ENCODE peak calls at places on chromosomes 7 and 10, in eight cellular contexts. P is PC-3; A is CD8-positive, alpha-beta T cell; Y is A549; W is lung; H is coronary artery; M is mammary epithelial cell; R is lower leg skin. J is an unnamed sample.

GRCh38 chr10:15472431-15473400 is 101.6 kb upstream of the FAM171A1 start:
- DNase-seq in M (no peak), W (no peak), A (no peak), Y (no peak), R (no peak), H (no peak), P (peak), J (peak)

GRCh38 chr7:11373546-11374142 is 400.0 kb downstream of the PHF14 start:
- DNase-seq in R (no peak), H (no peak), W (no peak), A (no peak), Y (peak), P (peak), M (peak), J (peak)

GRCh38 chr10:124152781-124153600 is 59.6 kb upstream of the CHST15 start:
- DNase-seq in A (peak), Y (peak), W (peak), H (no peak), M (peak), R (no peak), P (peak), J (peak)

GRCh38 chr10:17428616-17429097 is 25.7 kb downstream of the ST8SIA6 start:
- DNase-seq in R (no peak), Y (no peak), H (no peak), W (no peak), A (peak), P (no peak), M (no peak), J (no peak)

GRCh38 chr7:149783386-149784250 is 10.2 kb upstream of the ZNF467 start:
- DNase-seq in Y (no peak), P (no peak), R (no peak), H (no peak), W (no peak), A (peak), M (no peak), J (no peak)

GRCh38 chr7:11706666-11707605 is 125.1 kb downstream of the THSD7A start:
- DNase-seq in H (no peak), Y (peak), A (no peak), M (peak), R (no peak), P (peak), W (peak), J (no peak)

GRCh38 chr7:139231513-139232376 is 708 bp downstream of the UBN2 start:
- DNase-seq in M (peak), P (peak), A (peak), W (peak), H (peak), R (no peak), Y (peak), J (peak)

GRCh38 chr7:149714910-149715471 is 58.4 kb downstream of the ZNF467 start:
- DNase-seq in R (no peak), A (peak), H (peak), P (peak), Y (no peak), M (peak), W (peak), J (no peak)

GRCh38 chr7:151007469-151007898 is 16.7 kb downstream of the NOS3 start:
- DNase-seq in P (no peak), W (no peak), A (no peak), Y (no peak), R (no peak), M (no peak), H (no peak), J (no peak)

GRCh38 chr7:158407581-158408331 is 179.9 kb downstream of the PTPRN2 start:
- DNase-seq in A (no peak), W (no peak), R (no peak), M (peak), P (peak), H (no peak), Y (peak), J (peak)
- TF ChIP-seq CTCF in A (no peak), W (no peak), R (no peak), M (peak), P (peak), H (no peak), Y (peak), J (peak)

DNA sequence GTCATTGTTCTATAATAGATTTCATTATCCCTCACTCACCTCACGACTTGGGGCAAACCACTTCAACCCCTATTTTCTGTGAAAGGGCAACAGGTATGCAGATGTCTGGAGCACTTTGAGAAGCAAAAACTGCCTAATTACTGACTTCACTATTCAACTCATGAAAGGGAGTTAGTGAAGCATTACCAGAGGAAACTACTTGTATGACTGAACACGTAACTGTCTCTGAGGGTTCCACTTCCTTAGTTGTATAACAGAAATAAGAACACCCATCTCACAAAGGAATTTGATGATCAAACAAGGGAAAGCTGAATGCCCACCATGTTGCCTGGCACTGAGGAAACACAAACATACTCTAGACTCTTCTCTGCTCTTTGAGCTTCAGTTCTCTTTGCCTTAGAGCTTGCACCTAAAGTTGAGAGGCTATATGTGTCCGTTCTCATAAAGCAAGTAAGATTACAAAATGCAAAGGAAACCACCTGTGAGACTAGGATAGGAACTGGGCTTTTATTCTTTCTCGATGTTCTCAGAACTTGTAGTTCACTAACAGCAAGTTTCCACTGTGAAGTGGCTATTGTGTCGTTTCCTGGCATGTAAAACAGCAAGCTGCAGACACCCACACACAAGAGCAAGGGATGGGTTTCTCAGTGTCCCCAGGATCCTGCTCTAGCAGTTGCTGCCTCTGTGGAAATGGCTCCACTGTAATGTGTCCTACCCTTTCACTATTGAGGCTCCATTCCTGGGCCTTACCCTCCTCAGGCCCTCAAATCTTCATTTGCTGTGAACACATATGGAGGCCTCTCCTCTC is 2.6 kb downstream of the TMEM243 start:
- DNase-seq in P (no peak), H (no peak), W (no peak), A (peak), Y (no peak), R (no peak), M (no peak), J (no peak)
- H3K4me3 ChIP-seq in P (no peak), H (peak), W (no peak), A (peak), Y (no peak), R (no peak), M (no peak), J (no peak)

GRCh38 chr7:16402940-16403339 is 18.4 kb downstream of the CRPPA start:
- DNase-seq in A (no peak), M (no peak), H (no peak), P (no peak), Y (no peak), W (no peak), R (no peak), J (no peak)
- TF ChIP-seq CTCF in A (no peak), M (no peak), H (no peak), P (no peak), Y (no peak), W (no peak), R (no peak), J (no peak)

DNA sequence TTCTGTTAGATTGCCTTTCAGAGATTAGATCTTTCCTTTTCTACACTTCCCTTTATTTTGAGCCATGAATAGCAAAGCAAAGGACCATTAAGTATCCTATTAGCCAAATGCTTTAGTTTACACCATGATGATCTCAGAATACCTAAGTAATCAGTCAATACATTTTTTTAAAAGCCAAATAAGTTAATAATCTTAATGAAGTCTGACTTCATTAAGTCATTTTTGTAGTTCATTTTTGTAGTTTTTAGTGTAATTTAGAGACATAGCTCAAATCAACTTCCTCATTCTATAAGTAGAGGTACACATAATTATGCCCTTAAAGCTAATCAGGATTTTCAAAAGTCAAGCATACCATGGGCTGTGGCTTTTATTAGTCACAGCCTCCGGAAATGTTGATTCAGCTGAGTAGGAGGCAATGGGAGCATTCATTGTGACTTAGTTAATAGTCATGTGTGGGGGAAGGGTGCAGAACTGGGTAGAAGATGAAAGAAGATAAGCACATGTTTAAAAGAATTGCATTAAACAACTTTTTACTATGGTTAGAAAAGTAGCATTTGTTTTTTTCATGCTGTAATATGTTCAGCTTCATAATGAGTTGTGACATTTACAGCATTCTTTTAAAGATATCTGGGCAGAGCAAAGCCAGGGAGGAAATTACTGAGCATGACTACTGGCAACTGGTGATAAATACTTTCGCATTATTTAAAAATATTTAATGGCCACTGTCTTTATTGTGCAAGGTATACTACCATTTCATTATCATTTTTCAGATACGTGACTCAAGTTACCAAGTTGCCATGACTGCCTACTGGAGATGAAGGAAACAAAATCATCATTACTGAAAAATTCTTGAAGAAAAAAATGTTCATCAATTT is 57.3 kb upstream of the CCDC71L start:
- DNase-seq in H (no peak), W (peak), P (peak), A (peak), M (peak), R (peak), Y (peak), J (peak)
- H3K4me3 ChIP-seq in H (peak), W (no peak), P (peak), A (no peak), M (no peak), R (no peak), Y (no peak), J (no peak)

GRCh38 chr10:79181680-79182079 is 112.9 kb downstream of the ZMIZ1 start:
- DNase-seq in R (no peak), H (no peak), Y (no peak), A (no peak), M (peak), P (no peak), W (no peak), J (no peak)

GRCh38 chr10:79179404-79180309 is 110.9 kb downstream of the ZMIZ1 start:
- DNase-seq in R (no peak), A (no peak), Y (no peak), H (no peak), P (no peak), W (no peak), M (no peak), J (no peak)

GRCh38 chr10:79181227-79181626 is 112.5 kb downstream of the ZMIZ1 start:
- DNase-seq in W (no peak), H (no peak), M (no peak), R (no peak), P (no peak), A (no peak), Y (no peak), J (no peak)

GRCh38 chr10:79182122-79182521 is 113.4 kb downstream of the ZMIZ1 start:
- DNase-seq in R (no peak), H (no peak), Y (no peak), P (no peak), A (no peak), M (no peak), W (no peak), J (no peak)

DNA sequence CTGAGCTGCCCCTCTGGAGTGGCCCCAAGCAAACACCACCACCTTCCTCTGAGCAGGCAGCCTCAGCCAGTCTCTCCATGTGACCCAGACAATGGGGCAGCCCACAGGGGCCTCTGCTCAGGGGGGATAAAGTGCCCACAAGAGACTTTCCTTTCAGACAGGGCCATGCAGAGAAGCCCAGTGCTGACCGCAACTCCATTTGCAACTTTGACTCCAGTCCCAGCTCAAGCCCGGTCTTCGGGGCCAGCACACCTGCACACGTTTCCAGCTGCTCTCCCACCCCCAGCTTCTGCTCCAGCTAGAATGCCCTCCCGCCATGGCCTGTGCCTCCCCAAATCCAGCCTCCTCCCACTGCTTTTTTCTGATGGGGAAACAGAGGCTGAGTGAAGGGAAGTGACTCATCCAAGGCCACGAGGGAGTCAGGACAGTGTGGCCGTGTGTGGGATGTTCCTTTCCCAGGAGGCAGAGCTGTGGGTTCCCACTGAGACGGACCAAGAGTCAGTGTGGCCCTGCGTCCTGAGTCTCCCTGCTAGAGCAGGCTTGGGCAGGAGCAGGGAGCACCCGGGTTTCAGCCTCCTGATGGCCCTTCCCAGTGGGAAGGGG is 112.0 kb downstream of the ZMIZ1 start:
- DNase-seq in P (no peak), R (no peak), Y (no peak), A (no peak), W (no peak), M (peak), H (no peak), J (no peak)
- TF ChIP-seq CTCF in P (no peak), R (no peak), Y (no peak), A (no peak), W (no peak), M (no peak), H (no peak), J (no peak)

DNA sequence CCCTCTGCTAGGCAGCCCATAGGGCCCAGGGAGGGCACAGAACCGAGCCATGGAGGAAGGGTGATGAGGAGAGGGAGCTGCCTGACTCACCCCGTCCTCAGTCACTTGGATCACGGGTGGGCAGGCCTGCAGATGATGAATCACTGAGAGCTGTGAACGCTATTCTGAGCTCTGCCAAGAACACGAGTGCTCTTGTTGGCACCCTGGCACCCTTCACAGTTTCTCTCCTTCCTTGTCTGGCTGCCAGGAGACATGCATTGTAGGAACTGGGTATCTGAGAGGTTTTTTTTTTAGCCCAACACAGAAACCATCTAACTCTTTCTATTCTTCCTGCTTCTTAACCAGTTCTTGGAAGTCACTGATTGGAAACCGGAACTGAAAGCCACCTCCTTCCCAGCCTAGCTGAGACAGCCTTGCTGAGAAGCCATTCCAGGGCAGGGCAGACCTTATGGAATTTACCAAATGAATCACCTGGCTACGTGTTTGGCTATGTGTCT is 82.1 kb downstream of the SLC37A3 start:
- DNase-seq in Y (peak), W (peak), P (peak), H (peak), A (no peak), R (peak), M (peak), J (peak)
- H3K4me3 ChIP-seq in Y (no peak), W (peak), P (peak), H (peak), A (no peak), R (no peak), M (peak), J (no peak)

GRCh38 chr7:45874408-45875131 is 1.7 kb upstream of the CCDC201 start:
- DNase-seq in R (no peak), P (peak), W (no peak), A (no peak), Y (no peak), M (peak), H (no peak), J (peak)
- TF ChIP-seq CTCF in R (no peak), P (no peak), W (no peak), A (no peak), Y (no peak), M (no peak), H (no peak), J (no peak)

DNA sequence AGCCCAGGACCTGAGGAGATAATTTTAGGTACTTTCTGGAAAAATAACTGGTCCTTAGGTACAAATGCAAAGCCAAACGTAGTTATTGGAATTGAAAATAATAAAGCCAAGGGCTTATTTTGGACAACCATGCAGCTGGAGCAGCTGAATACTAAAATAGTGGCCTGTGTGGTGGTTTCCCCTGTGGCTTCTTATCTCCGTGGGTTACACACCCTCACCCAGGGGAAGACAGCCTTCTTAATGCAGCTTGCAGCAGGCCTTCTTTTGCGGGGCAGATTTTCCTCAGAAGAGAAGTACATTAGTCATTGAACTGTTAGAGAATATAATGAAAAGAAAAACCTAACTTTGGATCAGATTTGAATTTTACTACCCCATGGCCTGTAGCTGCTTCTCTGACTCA is 133.5 kb downstream of the ST7 start:
- DNase-seq in R (no peak), H (no peak), Y (no peak), P (no peak), A (no peak), M (no peak), W (no peak), J (peak)
- H3K4me3 ChIP-seq in R (no peak), H (no peak), Y (no peak), P (no peak), A (no peak), M (no peak), W (no peak), J (no peak)

GRCh38 chr10:50275650-50276235 is 24.4 kb upstream of the ASAH2 start:
- DNase-seq in H (no peak), W (no peak), A (no peak), P (peak), Y (peak), M (peak), R (peak), J (peak)

GRCh38 chr10:50271564-50272250 is 20.4 kb upstream of the ASAH2 start:
- DNase-seq in Y (no peak), R (no peak), M (no peak), H (no peak), W (no peak), A (no peak), P (no peak), J (no peak)

GRCh38 chr10:50272531-50272930 is 21.2 kb upstream of the ASAH2 start:
- DNase-seq in H (no peak), Y (no peak), P (no peak), R (no peak), W (no peak), M (no peak), A (no peak), J (no peak)
- TF ChIP-seq CTCF in H (no peak), Y (no peak), P (no peak), R (no peak), W (no peak), M (no peak), A (no peak), J (no peak)

GRCh38 chr10:116809528-116810500 is 39.5 kb upstream of the ENO4 start:
- DNase-seq in M (peak), P (no peak), A (no peak), H (no peak), W (no peak), Y (peak), R (no peak), J (peak)
- H3K4me3 ChIP-seq in M (peak), P (no peak), A (no peak), H (no peak), W (no peak), Y (no peak), R (no peak), J (no peak)